ENCODE peak calls at places on chromosomes 3 and 15, in four cellular contexts. One of them, this sample, is unnamed.

GRCh38 chr3:126017310-126017709 is 48.3 kb downstream of the ROPN1B start:
- DNase-seq in IMR-90: no peak
- DNase-seq in GM12878: no peak
- DNase-seq in K562: no peak
- DNase-seq in this sample: no peak

GRCh38 chr15:99682455-99682854 is 50.8 kb downstream of the LYSMD4 start:
- DNase-seq in K562: no peak
- DNase-seq in IMR-90: peak; percentile 95
- DNase-seq in GM12878: no peak
- DNase-seq in this sample: no peak

GRCh38 chr3:137692803-137693431 is 71.2 kb upstream of the SOX14 start:
- DNase-seq in GM12878: peak; percentile 3
- DNase-seq in IMR-90: no peak
- DNase-seq in K562: peak; percentile 9
- DNase-seq in this sample: peak; percentile 57

GRCh38 chr3:133038089-133038730 is at the start of gene TMEM108:
- DNase-seq in K562: peak; percentile 95
- DNase-seq in IMR-90: peak; percentile 58
- DNase-seq in GM12878: no peak
- DNase-seq in this sample: peak; percentile 95

GRCh38 chr15:59338414-59338813 is 34.3 kb downstream of the MYO1E start:
- DNase-seq in IMR-90: no peak
- DNase-seq in K562: no peak
- DNase-seq in GM12878: no peak
- DNase-seq in this sample: no peak

GRCh38 chr3:75048650-75049049 is 434.2 kb upstream of the CNTN3 start:
- DNase-seq in GM12878: no peak
- DNase-seq in IMR-90: peak; percentile 3
- DNase-seq in K562: no peak
- DNase-seq in this sample: no peak

GRCh38 chr15:101024709-101025108 is 105.6 kb downstream of the LRRK1 start:
- DNase-seq in K562: no peak
- DNase-seq in GM12878: no peak
- DNase-seq in IMR-90: no peak
- DNase-seq in this sample: peak; percentile 34

GRCh38 chr15:52419494-52419893 is 109.2 kb downstream of the MYO5A start:
- DNase-seq in IMR-90: no peak
- DNase-seq in GM12878: no peak
- DNase-seq in K562: no peak
- DNase-seq in this sample: no peak

GRCh38 chr15:73969151-73969759 is 22.8 kb downstream of the STOML1 start:
- DNase-seq in K562: no peak
- DNase-seq in GM12878: no peak
- DNase-seq in IMR-90: no peak
- DNase-seq in this sample: no peak

GRCh38 chr3:185308126-185308754 is 54.4 kb upstream of the EHHADH start:
- DNase-seq in K562: peak; percentile 62
- DNase-seq in GM12878: peak; percentile 49
- DNase-seq in IMR-90: peak; percentile 55
- DNase-seq in this sample: peak; percentile 89

GRCh38 chr15:89112341-89112971 is 24.2 kb downstream of the ABHD2 start:
- DNase-seq in IMR-90: peak; percentile 49
- DNase-seq in K562: no peak
- DNase-seq in GM12878: peak; percentile 38
- DNase-seq in this sample: no peak

GRCh38 chr15:98649621-98649995 is 1.3 kb downstream of the IGF1R start:
- DNase-seq in GM12878: no peak
- DNase-seq in IMR-90: no peak
- DNase-seq in K562: peak; percentile 14
- DNase-seq in this sample: no peak

GRCh38 chr3:53243165-53243564 is 12.7 kb downstream of the TKT start:
- DNase-seq in IMR-90: no peak
- DNase-seq in GM12878: no peak
- DNase-seq in K562: no peak
- DNase-seq in this sample: no peak

GRCh38 chr15:38010390-38010789 is 76.0 kb downstream of the TMCO5A start:
- DNase-seq in GM12878: no peak
- DNase-seq in K562: no peak
- DNase-seq in IMR-90: no peak
- DNase-seq in this sample: no peak

GRCh38 chr3:133380481-133381225 is 19.2 kb upstream of the BFSP2 start:
- DNase-seq in IMR-90: no peak
- DNase-seq in K562: no peak
- DNase-seq in GM12878: no peak
- DNase-seq in this sample: no peak

GRCh38 chr15:43517354-43518072 is at the start of gene MAP1A:
- DNase-seq in GM12878: no peak
- DNase-seq in IMR-90: peak; percentile 71
- DNase-seq in K562: peak; percentile 88
- DNase-seq in this sample: no peak

GRCh38 chr3:194749631-194750271 is 64.1 kb downstream of the FAM43A start:
- DNase-seq in GM12878: no peak
- DNase-seq in K562: no peak
- DNase-seq in IMR-90: no peak
- DNase-seq in this sample: no peak

GRCh38 chr3:16663852-16664712 is 58.9 kb upstream of the DAZL start:
- DNase-seq in GM12878: no peak
- DNase-seq in K562: no peak
- DNase-seq in IMR-90: no peak
- DNase-seq in this sample: no peak

GRCh38 chr3:191702121-191702520 is 241.2 kb downstream of the PYDC2 start:
- DNase-seq in IMR-90: no peak
- DNase-seq in K562: no peak
- DNase-seq in GM12878: no peak
- DNase-seq in this sample: no peak

GRCh38 chr15:74525946-74526345 is 15.1 kb upstream of the ARID3B start:
- DNase-seq in K562: peak; percentile 23
- DNase-seq in GM12878: no peak
- DNase-seq in IMR-90: peak; percentile 90
- DNase-seq in this sample: no peak

GRCh38 chr3:38117163-38117716 is 19.7 kb downstream of the ACAA1 start:
- DNase-seq in GM12878: no peak
- DNase-seq in IMR-90: no peak
- DNase-seq in K562: no peak
- DNase-seq in this sample: no peak

GRCh38 chr15:60052796-60053195 is 48.7 kb downstream of the FOXB1 start:
- DNase-seq in IMR-90: no peak
- DNase-seq in GM12878: no peak
- DNase-seq in K562: no peak
- DNase-seq in this sample: no peak

GRCh38 chr3:187741403-187742350 is 3.6 kb downstream of the BCL6 start:
- DNase-seq in IMR-90: peak; percentile 78
- DNase-seq in GM12878: no peak
- DNase-seq in K562: peak; percentile 52
- DNase-seq in this sample: no peak

GRCh38 chr15:67178569-67179210 is 75.8 kb downstream of the AAGAB start:
- DNase-seq in K562: peak; percentile 53
- DNase-seq in IMR-90: peak; percentile 99
- DNase-seq in GM12878: no peak
- DNase-seq in this sample: no peak

GRCh38 chr3:8001712-8002111 is 499.9 kb upstream of the LMCD1 start:
- DNase-seq in IMR-90: no peak
- DNase-seq in GM12878: no peak
- DNase-seq in K562: no peak
- DNase-seq in this sample: no peak

GRCh38 chr3:28388978-28389377 is 40.4 kb upstream of the AZI2 start:
- DNase-seq in K562: peak; percentile 12
- DNase-seq in GM12878: no peak
- DNase-seq in IMR-90: no peak
- DNase-seq in this sample: no peak

GRCh38 chr3:186854146-186854545 is 11.6 kb downstream of the ADIPOQ start:
- DNase-seq in GM12878: no peak
- DNase-seq in IMR-90: no peak
- DNase-seq in K562: no peak
- DNase-seq in this sample: no peak

GRCh38 chr3:169661567-169662214 is 1.8 kb downstream of the MECOM start:
- DNase-seq in K562: peak; percentile 18
- DNase-seq in GM12878: no peak
- DNase-seq in IMR-90: peak; percentile 36
- DNase-seq in this sample: peak; percentile 68

GRCh38 chr3:9399746-9400145 is 2.3 kb downstream of the SETD5 start:
- DNase-seq in IMR-90: peak; percentile 97
- DNase-seq in GM12878: no peak
- DNase-seq in K562: peak; percentile 33
- DNase-seq in this sample: peak; percentile 49

GRCh38 chr3:190883973-190884832 is 21.7 kb upstream of the GMNC start:
- DNase-seq in GM12878: no peak
- DNase-seq in IMR-90: peak; percentile 66
- DNase-seq in K562: peak; percentile 10
- DNase-seq in this sample: peak; percentile 27

GRCh38 chr15:43150171-43150929 is 17.0 kb downstream of the TMEM62 start:
- DNase-seq in GM12878: no peak
- DNase-seq in IMR-90: peak; percentile 98
- DNase-seq in K562: peak; percentile 61
- DNase-seq in this sample: no peak

GRCh38 chr3:14434541-14435151 is 32.2 kb downstream of the SLC6A6 start:
- DNase-seq in IMR-90: no peak
- DNase-seq in K562: no peak
- DNase-seq in GM12878: no peak
- DNase-seq in this sample: no peak

GRCh38 chr15:44492672-44493071 is 44.3 kb upstream of the EIF3J start:
- DNase-seq in K562: no peak
- DNase-seq in GM12878: no peak
- DNase-seq in IMR-90: no peak
- DNase-seq in this sample: no peak

GRCh38 chr3:195004512-195005250 is 266.3 kb downstream of the XXYLT1 start:
- DNase-seq in IMR-90: no peak
- DNase-seq in GM12878: no peak
- DNase-seq in K562: no peak
- DNase-seq in this sample: peak; percentile 22

GRCh38 chr3:118597184-118597583 is 437.5 kb downstream of the IGSF11 start:
- DNase-seq in IMR-90: no peak
- DNase-seq in GM12878: no peak
- DNase-seq in K562: no peak
- DNase-seq in this sample: no peak

GRCh38 chr3:49671291-49672288 is 2.6 kb upstream of the APEH start:
- DNase-seq in GM12878: peak; percentile 38
- DNase-seq in IMR-90: peak; percentile 53
- DNase-seq in K562: peak; percentile 69
- DNase-seq in this sample: peak; percentile 70

GRCh38 chr3:56839784-56840724 is 38.3 kb upstream of the ARHGEF3 start:
- DNase-seq in IMR-90: peak; percentile 87
- DNase-seq in K562: no peak
- DNase-seq in GM12878: no peak
- DNase-seq in this sample: no peak
- TF ChIP-seq CHD1 in IMR-90: no peak
- TF ChIP-seq CHD1 in K562: no peak
- TF ChIP-seq CHD1 in GM12878: no peak
- TF ChIP-seq CHD1 in this sample: no peak

GRCh38 chr15:66066439-66066838 is 187.1 kb downstream of the MEGF11 start:
- DNase-seq in K562: no peak
- DNase-seq in IMR-90: no peak
- DNase-seq in GM12878: no peak
- DNase-seq in this sample: no peak

GRCh38 chr15:66068801-66069200 is 184.7 kb downstream of the MEGF11 start:
- DNase-seq in IMR-90: no peak
- DNase-seq in GM12878: no peak
- DNase-seq in K562: no peak
- DNase-seq in this sample: no peak

GRCh38 chr15:66066005-66066404 is 187.5 kb downstream of the MEGF11 start:
- DNase-seq in K562: no peak
- DNase-seq in IMR-90: no peak
- DNase-seq in GM12878: no peak
- DNase-seq in this sample: no peak

GRCh38 chr15:66069751-66070150 is 183.8 kb downstream of the MEGF11 start:
- DNase-seq in IMR-90: no peak
- DNase-seq in GM12878: no peak
- DNase-seq in K562: no peak
- DNase-seq in this sample: no peak

DNA sequence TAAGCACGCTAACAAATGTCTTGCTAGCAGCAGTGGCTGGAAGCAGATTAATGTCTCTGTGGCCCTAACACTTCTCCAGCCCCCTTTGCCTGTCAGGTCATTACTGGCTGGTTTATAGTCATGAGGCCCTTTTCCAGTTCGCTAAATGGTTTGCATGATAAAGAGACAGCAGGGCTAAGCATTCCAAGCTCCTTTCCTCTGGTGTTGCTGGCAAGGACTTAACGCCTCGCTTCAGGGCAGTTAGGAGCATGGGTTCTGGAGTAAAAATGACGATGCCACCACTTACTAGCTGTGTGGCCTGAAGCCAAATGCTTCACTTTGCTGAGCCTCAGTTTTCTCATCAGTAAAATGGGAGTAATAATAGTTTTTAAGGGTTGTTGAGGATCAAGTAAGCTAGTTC is 185.9 kb downstream of the MEGF11 start:
- DNase-seq in GM12878: no peak
- DNase-seq in IMR-90: no peak
- DNase-seq in K562: no peak
- DNase-seq in this sample: no peak
- TF ChIP-seq CHD1 in GM12878: no peak
- TF ChIP-seq CHD1 in IMR-90: no peak
- TF ChIP-seq CHD1 in K562: no peak
- TF ChIP-seq CHD1 in this sample: no peak

GRCh38 chr15:33226559-33227181 is 32.2 kb upstream of the FMN1 start:
- DNase-seq in K562: peak; percentile 10
- DNase-seq in GM12878: peak; percentile 52
- DNase-seq in IMR-90: no peak
- DNase-seq in this sample: no peak
- TF ChIP-seq CHD1 in K562: no peak
- TF ChIP-seq CHD1 in GM12878: no peak
- TF ChIP-seq CHD1 in IMR-90: no peak
- TF ChIP-seq CHD1 in this sample: no peak

DNA sequence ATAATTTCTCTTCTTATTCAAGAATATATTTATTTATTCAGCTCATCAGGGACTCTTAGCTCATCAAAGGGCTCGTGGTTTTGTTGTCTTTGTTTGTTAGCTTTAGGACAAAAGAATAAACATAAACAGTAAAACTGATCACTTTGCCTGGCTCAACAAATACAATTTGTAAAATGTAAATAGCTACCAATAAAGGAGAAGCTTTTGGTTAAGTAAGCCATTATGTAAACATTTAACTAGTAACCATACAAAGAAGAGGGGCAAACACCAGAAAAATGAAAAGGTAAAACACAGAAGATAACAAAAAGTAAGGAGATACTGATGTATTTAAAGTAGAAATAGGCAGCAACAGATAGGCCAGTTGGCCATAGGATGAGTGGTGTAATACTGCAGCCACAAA is 761.7 kb downstream of the ROBO1 start:
- DNase-seq in IMR-90: no peak
- DNase-seq in GM12878: no peak
- DNase-seq in K562: no peak
- DNase-seq in this sample: no peak
- TF ChIP-seq CHD1 in IMR-90: no peak
- TF ChIP-seq CHD1 in GM12878: no peak
- TF ChIP-seq CHD1 in K562: no peak
- TF ChIP-seq CHD1 in this sample: no peak

This sample was measured in H1.